ENCODE peak calls at places on chromosomes 4 and X, in four cellular contexts. W is hepatocyte, I is fibroblast of lung, E is gastrocnemius medialis. M is an unnamed sample.

GRCh38 chr4:156223985-156224384 is 270.3 kb upstream of the CTSO start:
- DNase-seq in W (no peak), E (no peak), I (no peak), M (no peak)

GRCh38 chr4:90357117-90357710 is 230.0 kb downstream of the CCSER1 start:
- DNase-seq in I (peak), E (no peak), W (peak), M (peak)

GRCh38 chr4:15893967-15894366 is 44.6 kb downstream of the FGFBP1 start:
- DNase-seq in W (peak), E (no peak), I (peak), M (peak)

GRCh38 chr4:174056959-174057358 is 226.5 kb downstream of the FBXO8 start:
- DNase-seq in I (no peak), W (no peak), E (no peak), M (no peak)

GRCh38 chr4:125132281-125132680 is 182.5 kb upstream of the FAT4 start:
- DNase-seq in I (no peak), E (no peak), W (no peak), M (peak)

GRCh38 chr4:5774416-5775056 is 63.5 kb downstream of the EVC start:
- DNase-seq in W (no peak), E (no peak), I (no peak), M (no peak)

GRCh38 chr4:54902261-54902660 is 223.1 kb downstream of the KDR start:
- DNase-seq in E (no peak), W (no peak), I (no peak), M (peak)

GRCh38 chrX:96436105-96436504 is 248.5 kb upstream of the DIAPH2 start:
- DNase-seq in I (peak), W (no peak), E (no peak), M (peak)

GRCh38 chr4:142566243-142566642 is 279.9 kb downstream of the INPP4B start:
- DNase-seq in I (no peak), W (no peak), E (no peak), M (no peak)

GRCh38 chrX:18885317-18886004 is 98.5 kb downstream of the PHKA2 start:
- DNase-seq in I (peak), W (peak), E (no peak), M (no peak)

GRCh38 chr4:142315999-142316398 is 530.1 kb downstream of the INPP4B start:
- DNase-seq in I (peak), E (no peak), W (no peak), M (no peak)

GRCh38 chr4:93199492-93199891 is 629.1 kb upstream of the ATOH1 start:
- DNase-seq in I (peak), E (no peak), W (peak), M (peak)

GRCh38 chrX:41478397-41478911 is 31.3 kb downstream of the NYX start:
- DNase-seq in I (peak), E (no peak), W (no peak), M (no peak)

GRCh38 chr4:47221721-47222120 is 190.4 kb downstream of the GABRB1 start:
- DNase-seq in W (peak), I (peak), E (no peak), M (peak)

GRCh38 chr4:33054161-33054560 is 2334.0 kb downstream of the PCDH7 start:
- DNase-seq in W (no peak), I (no peak), E (no peak), M (peak)

GRCh38 chr4:566508-567295 is 9.4 kb downstream of the TMEM271 start:
- DNase-seq in W (peak), E (no peak), I (no peak), M (no peak)

GRCh38 chrX:38249965-38250364 is 29.3 kb upstream of the SRPX start:
- DNase-seq in E (no peak), W (no peak), I (peak), M (no peak)

GRCh38 chrX:136731798-136732197 is 48.9 kb downstream of the ARHGEF6 start:
- DNase-seq in E (no peak), I (no peak), W (no peak), M (no peak)

GRCh38 chr4:145178740-145179139 is 1.6 kb downstream of the OTUD4 start:
- DNase-seq in W (no peak), I (no peak), E (no peak), M (no peak)

GRCh38 chr4:145177511-145177905 is 2.9 kb downstream of the OTUD4 start:
- DNase-seq in E (peak), W (peak), I (peak), M (peak)

GRCh38 chr4:145179201-145179860 is 1.1 kb downstream of the OTUD4 start:
- DNase-seq in W (peak), E (peak), I (peak), M (peak)

GRCh38 chr4:145176641-145177432 is 3.6 kb downstream of the OTUD4 start:
- DNase-seq in E (no peak), I (no peak), W (no peak), M (no peak)

DNA sequence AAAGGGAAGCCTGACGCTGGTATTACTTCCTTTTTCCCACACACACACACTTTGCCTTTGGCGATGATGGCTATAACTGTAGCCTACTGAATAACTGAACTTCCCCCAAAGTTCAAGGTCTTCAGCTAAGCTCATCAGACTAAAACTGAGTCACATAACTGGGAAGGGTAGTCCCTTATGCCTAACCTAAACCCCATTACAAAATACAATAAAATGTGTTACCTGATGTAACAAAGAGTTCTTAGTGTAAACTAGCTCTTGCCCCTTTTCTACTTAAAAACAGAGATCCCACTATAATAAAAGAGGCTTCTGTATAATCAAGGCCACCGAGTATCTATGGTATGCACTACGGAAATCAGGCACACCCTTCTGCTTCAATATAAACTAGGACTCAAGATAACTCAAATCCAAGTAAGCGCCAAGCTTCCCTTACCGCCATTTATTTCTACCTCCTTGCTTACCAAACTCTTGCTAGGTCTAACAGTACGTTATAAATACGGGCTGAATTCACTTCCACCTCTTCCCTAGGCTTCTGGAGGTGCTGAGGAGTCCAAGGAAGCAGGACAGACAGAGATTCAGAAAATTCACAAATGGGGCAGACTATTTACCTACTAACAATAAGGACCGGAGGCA is 2.4 kb downstream of the OTUD4 start:
- DNase-seq in I (peak), W (peak), E (no peak), M (peak)
- H3K4me3 ChIP-seq in I (peak), W (peak), E (peak), M (peak)

DNA sequence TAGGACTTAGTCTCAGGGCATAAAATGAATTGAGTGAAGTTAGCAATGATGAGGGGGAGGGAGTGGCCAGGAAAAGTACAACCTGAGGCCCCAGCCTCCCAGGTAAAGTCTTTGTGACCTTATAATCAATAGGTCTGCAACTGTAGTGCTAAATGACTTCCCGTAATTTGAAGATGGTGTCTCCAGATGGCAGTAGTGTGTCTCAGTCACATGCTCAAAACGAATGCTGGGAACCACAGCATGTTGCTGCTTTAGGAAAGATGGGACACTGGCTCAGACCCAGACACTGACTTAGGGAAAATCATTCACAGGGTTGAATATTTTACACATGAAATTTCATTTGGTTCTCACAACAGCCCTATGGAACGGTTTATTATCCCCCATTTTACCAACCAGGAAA is 10.3 kb downstream of the SRPX2 start:
- DNase-seq in E (no peak), I (peak), W (peak), M (peak)
- TF ChIP-seq CTCF in E (no peak), I (peak), W (peak), M (peak)

GRCh38 chr4:1644906-1645657 is 39.0 kb downstream of the FAM53A start:
- DNase-seq in E (no peak), I (peak), W (peak), M (peak)
- H3K4me3 ChIP-seq in E (no peak), I (no peak), W (no peak), M (no peak)

GRCh38 chr4:175282407-175282806 is 364.2 kb downstream of the ADAM29 start:
- DNase-seq in W (no peak), I (no peak), E (no peak), M (no peak)
- TF ChIP-seq CTCF in W (no peak), I (no peak), E (no peak), M (no peak)

M was measured in AG10803.